ENCODE peak calls at places on chromosomes 2 and 18, in seven cellular contexts. G, N, U, I, Z, O and J are unnamed samples.

GRCh38 chr18:28152354-28152753 is 24.6 kb downstream of the CDH2 start:
- DNase-seq in G (no peak), N (no peak), U (no peak), I (no peak), Z (no peak), O (no peak), J (no peak)

GRCh38 chr18:2573408-2573807 is 2.1 kb downstream of the NDC80 start:
- DNase-seq in G (no peak), N (no peak), U (peak; percentile 17), I (no peak), Z (no peak), O (no peak), J (no peak)

GRCh38 chr18:57060814-57061213 is 86.1 kb upstream of the BOD1L2 start:
- DNase-seq in G (no peak), N (no peak), U (no peak), I (no peak), Z (no peak), O (no peak), J (no peak)

GRCh38 chr2:179224361-179224760 is 40.3 kb downstream of the SESTD1 start:
- DNase-seq in G (no peak), N (no peak), U (no peak), I (no peak), Z (no peak), O (no peak), J (no peak)

GRCh38 chr2:241068136-241068941 is 33.7 kb downstream of the MTERF4 start:
- DNase-seq in G (no peak), N (no peak), U (no peak), I (no peak), Z (no peak), O (no peak), J (no peak)

GRCh38 chr2:120916446-120916845 is 180.8 kb downstream of the GLI2 start:
- DNase-seq in G (no peak), N (no peak), U (no peak), I (no peak), Z (no peak), O (no peak), J (no peak)

GRCh38 chr2:132009874-132010521 is 151.8 kb downstream of the ANKRD30BL start:
- DNase-seq in G (no peak), N (no peak), U (no peak), I (no peak), Z (peak; percentile 54), O (no peak), J (no peak)

GRCh38 chr2:159650574-159650973 is 34.2 kb upstream of the BAZ2B start:
- DNase-seq in G (no peak), N (no peak), U (no peak), I (no peak), Z (no peak), O (peak; percentile 6), J (no peak)

GRCh38 chr2:195382186-195382585 is 274.8 kb upstream of the SLC39A10 start:
- DNase-seq in G (no peak), N (peak; percentile 26), U (no peak), I (no peak), Z (no peak), O (peak; percentile 39), J (no peak)

GRCh38 chr2:137467246-137467862 is 496.9 kb upstream of the HNMT start:
- DNase-seq in G (no peak), N (no peak), U (peak; percentile 3), I (no peak), Z (no peak), O (peak; percentile 46), J (no peak)

GRCh38 chr2:48448274-48449061 is 81.5 kb upstream of the STON1 start:
- DNase-seq in G (no peak), N (peak; percentile 44), U (no peak), I (no peak), Z (no peak), O (peak; percentile 67), J (peak; percentile 38)

GRCh38 chr2:64581777-64582539 is 57.8 kb downstream of the AFTPH start:
- DNase-seq in G (no peak), N (no peak), U (no peak), I (no peak), Z (no peak), O (no peak), J (no peak)

GRCh38 chr2:48600204-48600813 is 17.3 kb upstream of the GTF2A1L start:
- DNase-seq in G (no peak), N (peak; percentile 3), U (peak; percentile 78), I (no peak), Z (no peak), O (peak; percentile 28), J (no peak)

GRCh38 chr2:65175894-65176527 is 46.1 kb upstream of the RAB1A start:
- DNase-seq in G (no peak), N (no peak), U (no peak), I (no peak), Z (no peak), O (no peak), J (no peak)

GRCh38 chr2:67394734-67395133 is 2.4 kb upstream of the ETAA1 start:
- DNase-seq in G (no peak), N (no peak), U (peak; percentile 67), I (no peak), Z (no peak), O (no peak), J (no peak)

GRCh38 chr2:203679401-203679800 is 27.0 kb upstream of the CD28 start:
- DNase-seq in G (no peak), N (no peak), U (no peak), I (no peak), Z (no peak), O (no peak), J (no peak)

GRCh38 chr2:36352024-36352398 is 3.6 kb upstream of the CRIM1 start:
- DNase-seq in G (no peak), N (peak; percentile 31), U (peak; percentile 65), I (no peak), Z (no peak), O (peak; percentile 20), J (no peak)

GRCh38 chr18:5979176-5979888 is 84.0 kb upstream of the TMEM200C start:
- DNase-seq in G (no peak), N (no peak), U (no peak), I (no peak), Z (no peak), O (no peak), J (no peak)

GRCh38 chr2:240561325-240561971 is 1.3 kb downstream of the DUSP28 start:
- DNase-seq in G (no peak), N (no peak), U (peak; percentile 40), I (no peak), Z (no peak), O (peak; percentile 8), J (no peak)

GRCh38 chr18:79884963-79885728 is 66.3 kb downstream of the SLC66A2 start:
- DNase-seq in G (peak; percentile 57), N (no peak), U (no peak), I (no peak), Z (peak; percentile 22), O (no peak), J (no peak)

DNA sequence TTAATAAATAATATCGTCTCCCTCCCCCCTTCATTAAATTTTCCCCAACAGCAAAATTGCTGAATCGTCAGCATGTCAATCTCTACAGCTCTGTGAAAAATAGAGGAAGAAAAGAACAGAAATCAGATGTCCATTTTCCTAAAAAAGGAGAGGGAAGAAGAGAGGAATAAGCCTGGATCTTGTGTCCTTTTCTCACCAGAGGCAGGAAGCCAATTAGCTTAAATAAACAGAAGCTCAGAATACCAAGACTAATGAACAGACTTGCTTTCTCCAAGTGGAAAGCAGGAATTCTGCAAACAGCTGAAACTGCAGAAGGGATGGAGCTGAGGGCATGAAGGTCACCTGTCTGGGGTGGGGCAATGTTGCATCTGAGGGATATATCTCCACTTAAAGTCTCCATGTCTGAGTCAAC is 265.7 kb downstream of the CCDC85A start:
- DNase-seq in G (no peak), N (no peak), U (no peak), I (no peak), Z (no peak), O (no peak), J (no peak)
- H3K27me3 ChIP-seq in G (no peaks in the 10 kb centered on the region), N (no peaks in the 10 kb centered on the region), U (no peaks in the 10 kb centered on the region), I (no peaks in the 10 kb centered on the region), Z (no peaks in the 10 kb centered on the region), O (no peaks in the 10 kb centered on the region), J (no peaks in the 10 kb centered on the region)

GRCh38 chr2:176466918-176467452 is 197.7 kb downstream of the MTX2 start:
- DNase-seq in G (no peak), N (no peak), U (no peak), I (no peak), Z (no peak), O (no peak), J (no peak)
- H3K27me3 ChIP-seq in G (peaks cover 1% of the 10 kb centered on the region), N (peaks cover 8% of the 10 kb centered on the region), U (no peaks in the 10 kb centered on the region), I (peaks cover 4% of the 10 kb centered on the region), Z (peaks cover 5% of the 10 kb centered on the region), O (peaks cover 23% of the 10 kb centered on the region), J (peaks cover 1% of the 10 kb centered on the region)

DNA sequence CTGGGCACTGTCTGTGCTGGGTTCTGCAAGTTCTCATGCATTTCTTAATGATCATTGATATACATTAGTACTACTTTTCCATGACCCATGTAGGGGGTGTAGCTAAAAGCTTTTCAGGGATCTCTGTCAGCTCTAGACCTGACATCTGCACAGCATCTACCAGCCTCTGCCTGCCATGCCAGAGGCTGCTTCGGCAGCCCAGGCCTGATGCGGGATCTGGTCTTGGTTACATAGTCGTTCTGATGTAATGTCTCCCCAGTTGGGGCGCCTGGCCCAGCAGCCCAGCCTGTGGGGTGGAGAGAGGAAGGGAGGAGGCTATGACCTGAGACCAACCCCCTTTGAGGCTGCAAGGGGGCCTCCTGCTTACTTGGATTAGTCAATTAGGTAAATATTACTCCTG is 575.5 kb downstream of the CMPK2 start:
- DNase-seq in G (no peak), N (no peak), U (no peak), I (no peak), Z (no peak), O (no peak), J (no peak)
- H3K27me3 ChIP-seq in G (no peaks in the 10 kb centered on the region), N (no peaks in the 10 kb centered on the region), U (no peaks in the 10 kb centered on the region), I (no peaks in the 10 kb centered on the region), Z (no peaks in the 10 kb centered on the region), O (no peaks in the 10 kb centered on the region), J (no peaks in the 10 kb centered on the region)

GRCh38 chr2:239530749-239531316 is 130.0 kb upstream of the HDAC4 start:
- DNase-seq in G (no peak), N (no peak), U (no peak), I (no peak), Z (no peak), O (no peak), J (no peak)
- H3K27me3 ChIP-seq in G (no peaks in the 10 kb centered on the region), N (no peaks in the 10 kb centered on the region), U (no peaks in the 10 kb centered on the region), I (peaks cover 3% of the 10 kb centered on the region), Z (no peaks in the 10 kb centered on the region), O (no peaks in the 10 kb centered on the region), J (no peaks in the 10 kb centered on the region)

DNA sequence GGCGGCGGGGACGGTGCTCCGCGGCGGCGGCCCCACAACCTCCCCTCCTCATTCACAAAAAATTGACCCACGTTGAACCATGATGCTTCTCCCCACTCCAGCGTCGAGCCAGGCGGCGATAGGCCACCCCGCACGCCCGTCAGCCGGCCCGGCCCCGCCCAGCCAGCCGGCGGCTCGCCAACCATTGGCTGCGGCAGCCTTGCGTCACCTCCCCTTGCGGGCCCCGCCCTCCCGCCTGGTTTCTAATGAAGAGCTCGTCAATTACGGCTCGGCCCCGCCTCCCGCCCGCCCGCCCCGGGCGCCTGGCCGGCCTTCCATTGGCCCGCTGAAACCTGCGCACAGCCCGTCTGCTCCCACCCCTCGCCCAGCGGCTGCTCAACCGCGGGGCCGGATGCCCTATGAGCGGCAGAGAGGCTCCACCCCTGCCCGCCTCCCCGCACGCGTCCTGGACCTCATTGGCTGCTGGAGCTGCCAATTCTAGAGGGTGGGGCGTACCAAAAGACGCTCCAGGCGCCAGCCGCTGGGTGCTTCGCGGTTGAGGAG is at the start of gene HDAC4:
- DNase-seq in G (peak; percentile 100), N (peak; percentile 100), U (peak; percentile 99), I (peak; percentile 99), Z (peak; percentile 100), O (peak; percentile 98), J (peak; percentile 99)
- H3K27me3 ChIP-seq in G (no peaks in the 10 kb centered on the region), N (no peaks in the 10 kb centered on the region), U (no peaks in the 10 kb centered on the region), I (no peaks in the 10 kb centered on the region), Z (no peaks in the 10 kb centered on the region), O (no peaks in the 10 kb centered on the region), J (no peaks in the 10 kb centered on the region)

GRCh38 chr2:29117636-29118303 is 2.6 kb downstream of the CLIP4 start:
- DNase-seq in G (no peak), N (no peak), U (peak; percentile 83), I (no peak), Z (no peak), O (no peak), J (no peak)
- H3K27me3 ChIP-seq in G (no peaks in the 10 kb centered on the region), N (no peaks in the 10 kb centered on the region), U (no peaks in the 10 kb centered on the region), I (no peaks in the 10 kb centered on the region), Z (no peaks in the 10 kb centered on the region), O (peaks cover 57% of the 10 kb centered on the region), J (no peaks in the 10 kb centered on the region)